ENCODE peak calls at places on chromosomes 11 and 22, in seven cellular contexts. T is AG09309; C is stromal cell of bone marrow; P is hypothalamus; Z is coronary artery; V is activated CD4-positive, alpha-beta T cell treated with anti-CD3 and anti-CD28 coated beads for 24 hours; R is SJSA1. S is an unnamed sample.

GRCh38 chr11:61507962-61508824 is at the start of gene LRRC10B:
- DNase-seq in C (no peak), R (no peak), V (no peak), P (peak), T (no peak), Z (no peak), S (peak)

GRCh38 chr11:7576671-7577225 is 62.9 kb downstream of the PPFIBP2 start:
- DNase-seq in P (no peak), R (peak), Z (no peak), T (no peak), V (no peak), C (no peak), S (no peak)

GRCh38 chr11:79406376-79406775 is 34.5 kb downstream of the TENM4 start:
- DNase-seq in P (no peak), C (no peak), R (no peak), T (no peak), Z (no peak), V (no peak), S (peak)

GRCh38 chr11:1919428-1920127 is at the start of gene TNNT3:
- DNase-seq in V (no peak), R (no peak), T (no peak), Z (no peak), C (no peak), P (no peak), S (peak)

GRCh38 chr22:49825436-49825835 is 2.2 kb downstream of the BRD1 start:
- DNase-seq in Z (no peak), C (peak), V (no peak), T (no peak), R (peak), P (no peak), S (no peak)

GRCh38 chr22:37491106-37491505 is 4.9 kb upstream of the MFNG start:
- DNase-seq in R (no peak), P (no peak), T (no peak), Z (no peak), V (no peak), C (no peak), S (no peak)

GRCh38 chr11:108973402-108974119 is 308.7 kb downstream of the DDX10 start:
- DNase-seq in C (no peak), V (no peak), R (peak), Z (no peak), T (peak), P (no peak), S (no peak)

GRCh38 chr11:15927196-15927865 is 429.0 kb downstream of the SOX6 start:
- DNase-seq in Z (no peak), P (no peak), C (no peak), T (no peak), R (no peak), V (no peak), S (no peak)

GRCh38 chr11:47843354-47844060 is 4.6 kb downstream of the NUP160 start:
- DNase-seq in V (no peak), R (no peak), P (no peak), T (no peak), Z (no peak), C (no peak), S (no peak)

GRCh38 chr22:41288245-41288946 is 2.4 kb upstream of the RANGAP1 start:
- DNase-seq in Z (no peak), P (no peak), T (no peak), V (no peak), R (peak), C (no peak), S (no peak)

GRCh38 chr11:19739872-19740271 is 27.2 kb downstream of the NAV2 start:
- DNase-seq in C (no peak), T (no peak), R (no peak), V (no peak), P (no peak), Z (peak), S (no peak)

GRCh38 chr11:81570669-81571068 is 1163.0 kb downstream of the FAM181B start:
- DNase-seq in Z (no peak), V (no peak), R (no peak), P (no peak), T (no peak), C (no peak), S (no peak)

GRCh38 chr11:44315947-44316387 is 6.0 kb upstream of the ALX4 start:
- DNase-seq in C (no peak), Z (no peak), P (no peak), T (no peak), V (no peak), R (peak), S (no peak)

GRCh38 chr11:10524471-10524870 is 16.5 kb downstream of the RNF141 start:
- DNase-seq in Z (no peak), P (no peak), C (no peak), R (no peak), V (no peak), T (no peak), S (no peak)

GRCh38 chr22:32203181-32204105 is 1.4 kb downstream of the RFPL2 start:
- DNase-seq in P (no peak), Z (no peak), T (no peak), V (no peak), R (no peak), C (no peak), S (no peak)

GRCh38 chr11:61797263-61797944 is 4.7 kb downstream of the FEN1 start:
- DNase-seq in V (no peak), C (peak), Z (no peak), T (peak), P (peak), R (peak), S (peak)

GRCh38 chr11:107078375-107078774 is 60.1 kb upstream of the GUCY1A2 start:
- DNase-seq in V (no peak), T (no peak), P (no peak), Z (no peak), R (no peak), C (no peak), S (no peak)

GRCh38 chr11:94732617-94733292 is 35.4 kb upstream of the AMOTL1 start:
- DNase-seq in T (peak), P (no peak), Z (no peak), R (peak), C (no peak), V (no peak), S (no peak)

GRCh38 chr11:106503901-106504300 is 426.4 kb downstream of the AASDHPPT start:
- DNase-seq in Z (no peak), C (no peak), V (no peak), P (no peak), R (no peak), T (no peak), S (no peak)

GRCh38 chr22:49323751-49324415 is 503.8 kb downstream of the BRD1 start:
- DNase-seq in R (no peak), V (no peak), P (no peak), T (no peak), C (no peak), Z (peak), S (peak)

GRCh38 chr11:7462706-7463105 is 22.6 kb upstream of the OLFML1 start:
- DNase-seq in T (no peak), V (no peak), C (no peak), R (no peak), Z (no peak), P (no peak), S (no peak)

GRCh38 chr11:70233511-70233919 is 30.4 kb downstream of the FADD start:
- DNase-seq in P (no peak), T (peak), C (peak), Z (no peak), V (no peak), R (peak), S (peak)

GRCh38 chr11:73187854-73188253 is 30.2 kb upstream of the P2RY2 start:
- DNase-seq in T (no peak), R (no peak), Z (no peak), P (no peak), V (no peak), C (no peak), S (no peak)

GRCh38 chr11:65204646-65205601 is 23.2 kb downstream of the CAPN1 start:
- DNase-seq in Z (no peak), R (peak), V (peak), C (no peak), P (peak), T (no peak), S (peak)

GRCh38 chr11:68071281-68072048 is 32.6 kb downstream of the TCIRG1 start:
- DNase-seq in C (no peak), R (no peak), P (no peak), V (no peak), T (no peak), Z (no peak), S (no peak)

GRCh38 chr22:26673485-26673884 is 16.1 kb downstream of the MIAT start:
- DNase-seq in V (no peak), C (no peak), R (no peak), P (no peak), T (no peak), Z (no peak), S (no peak)

GRCh38 chr22:42966389-42966998 is 48.5 kb downstream of the PACSIN2 start:
- DNase-seq in R (no peak), P (no peak), V (no peak), T (no peak), C (no peak), Z (no peak), S (no peak)

GRCh38 chr22:43436536-43437267 is 24.9 kb downstream of the MPPED1 start:
- DNase-seq in P (no peak), Z (no peak), T (no peak), V (no peak), C (no peak), R (no peak), S (no peak)

GRCh38 chr22:26065847-26066246 is 103.4 kb upstream of the SEZ6L start:
- DNase-seq in V (no peak), C (no peak), Z (no peak), T (no peak), P (no peak), R (no peak), S (no peak)

GRCh38 chr11:112613051-112613972 is 347.9 kb upstream of the NCAM1 start:
- DNase-seq in T (no peak), Z (no peak), P (no peak), C (peak), R (no peak), V (no peak), S (no peak)

GRCh38 chr11:25702417-25702816 is 629.5 kb upstream of the ANO3 start:
- DNase-seq in V (no peak), C (no peak), R (no peak), P (no peak), Z (no peak), T (no peak), S (no peak)

GRCh38 chr22:17734197-17734596 is 40.1 kb downstream of the BID start:
- DNase-seq in R (no peak), T (peak), V (no peak), Z (no peak), C (peak), P (no peak), S (peak)

GRCh38 chr11:72446929-72447753 is 12.8 kb upstream of the CLPB start:
- DNase-seq in V (peak), T (peak), R (peak), C (peak), P (no peak), Z (no peak), S (peak)

GRCh38 chr11:58285483-58286040 is 17.5 kb upstream of the OR10W1 start:
- DNase-seq in R (no peak), P (no peak), C (no peak), T (no peak), V (no peak), Z (no peak), S (no peak)

GRCh38 chr11:75499423-75500305 is 26.1 kb downstream of the GDPD5 start:
- DNase-seq in R (peak), P (no peak), T (peak), C (peak), V (no peak), Z (no peak), S (no peak)

GRCh38 chr11:64947202-64947814 is 11.6 kb upstream of the GPHA2 start:
- DNase-seq in Z (no peak), V (no peak), T (no peak), R (no peak), C (no peak), P (no peak), S (no peak)

GRCh38 chr22:17369553-17370035 is 334 bp downstream of the CECR2 start:
- DNase-seq in Z (no peak), C (no peak), P (peak), T (no peak), R (no peak), V (no peak), S (peak)

GRCh38 chr11:93194673-93195291 is 3.0 kb downstream of the SLC36A4 start:
- DNase-seq in R (no peak), Z (no peak), T (no peak), C (no peak), P (no peak), V (no peak), S (no peak)